ENCODE peak calls at places on chromosomes 11 and 22, in six cellular contexts. C is stimulated activated CD8-positive, alpha-beta memory T cell treated with anti-CD3 and anti-CD28 coated beads, Interleukin-12 subunit alpha, Interleukin-12 subunit beta, amount 100 ng/mL, for 1 hour; U is H7; G is naive B cell; N is posterior vena cava; L is choroid plexus epithelial cell. A is an unnamed sample.

GRCh38 chr11:24885580-24886173 is 388.8 kb downstream of the LUZP2 start:
- DNase-seq in G (no peak), L (no peak), N (no peak), U (no peak), C (no peak), A (no peak)

GRCh38 chr22:32839776-32840571 is 38.5 kb downstream of the TIMP3 start:
- DNase-seq in N (no peak), L (peak), G (no peak), C (no peak), U (peak), A (no peak)

GRCh38 chr22:29621761-29622526 is 18.5 kb downstream of the NF2 start:
- DNase-seq in U (no peak), L (peak), G (no peak), N (no peak), C (no peak), A (no peak)

GRCh38 chr22:42022162-42022847 is 23.7 kb downstream of the WBP2NL start:
- DNase-seq in C (no peak), L (no peak), N (no peak), U (no peak), G (peak), A (peak)

GRCh38 chr11:134515081-134515960 is 103.3 kb upstream of the B3GAT1 start:
- DNase-seq in C (no peak), G (no peak), U (peak), L (no peak), N (peak), A (no peak)

GRCh38 chr22:42396621-42397331 is 35.4 kb downstream of the NFAM1 start:
- DNase-seq in C (no peak), N (no peak), L (no peak), G (peak), U (peak), A (peak)

GRCh38 chr11:93198221-93198650 is 445 bp upstream of the SLC36A4 start:
- DNase-seq in C (no peak), L (peak), G (no peak), N (no peak), U (no peak), A (no peak)

GRCh38 chr11:1654388-1655167 is 25.0 kb downstream of the KRTAP5-5 start:
- DNase-seq in G (no peak), L (peak), N (peak), C (no peak), U (peak), A (no peak)

GRCh38 chr11:129625930-129626329 is 189.7 kb upstream of the TMEM45B start:
- DNase-seq in U (no peak), C (no peak), L (no peak), N (no peak), G (no peak), A (no peak)

GRCh38 chr11:32658639-32659406 is 75.2 kb downstream of the EIF3M start:
- DNase-seq in N (no peak), G (no peak), L (peak), C (no peak), U (no peak), A (no peak)

GRCh38 chr11:80024119-80024518 is 583.3 kb upstream of the TENM4 start:
- DNase-seq in G (no peak), N (no peak), U (no peak), L (no peak), C (no peak), A (no peak)

GRCh38 chr11:11010624-11011127 is 152.8 kb upstream of the ZBED5 start:
- DNase-seq in N (no peak), G (no peak), L (peak), U (peak), C (no peak), A (no peak)